ENCODE peak calls at places on chromosomes 7 and 10, in nine cellular contexts. B is mammary epithelial cell, R is dorsolateral prefrontal cortex, P is left ventricle myocardium inferior, L is SK-N-MC, X is HCT116, E is kidney, G is GM23248, U is cardiac muscle cell. H is an unnamed sample.

GRCh38 chr10:96500519-96500918 is 13.2 kb downstream of the TLL2 start:
- DNase-seq in U (no peak), G (no peak), L (no peak), X (no peak), P (no peak), R (no peak), B (no peak), E (no peak), H (no peak)

GRCh38 chr7:75649462-75649861 is 89.3 kb downstream of the HIP1 start:
- DNase-seq in E (peak), L (no peak), R (no peak), G (no peak), P (no peak), B (peak), X (no peak), U (no peak), H (no peak)

GRCh38 chr10:52949899-52950298 is 177.3 kb upstream of the MBL2 start:
- DNase-seq in R (no peak), L (no peak), B (no peak), U (no peak), G (no peak), E (no peak), X (no peak), P (no peak), H (no peak)

GRCh38 chr10:130167193-130167592 is 31.0 kb downstream of the GLRX3 start:
- DNase-seq in B (no peak), U (no peak), P (no peak), X (no peak), G (no peak), L (no peak), R (no peak), E (no peak), H (no peak)

GRCh38 chr10:130740166-130740565 is 571.4 kb downstream of the TCERG1L start:
- DNase-seq in P (no peak), R (peak), G (no peak), L (no peak), U (no peak), B (no peak), X (no peak), E (peak), H (no peak)

GRCh38 chr7:6634021-6634420 is 3.1 kb upstream of the ZNF316 start:
- DNase-seq in U (no peak), L (no peak), G (no peak), P (no peak), E (no peak), X (no peak), B (no peak), R (no peak), H (no peak)

GRCh38 chr7:2651336-2651735 is 19.6 kb downstream of the TTYH3 start:
- DNase-seq in G (no peak), R (no peak), B (no peak), E (peak), U (peak), X (no peak), L (no peak), P (no peak), H (no peak)

GRCh38 chr7:113799896-113800295 is 118.9 kb downstream of the PPP1R3A start:
- DNase-seq in B (no peak), X (no peak), U (no peak), E (no peak), L (no peak), P (no peak), R (no peak), G (no peak), H (no peak)

GRCh38 chr10:92124524-92125168 is 166.2 kb downstream of the CPEB3 start:
- DNase-seq in R (no peak), U (peak), P (no peak), E (no peak), G (peak), X (no peak), L (no peak), B (peak), H (peak)

GRCh38 chr7:41891967-41892755 is 189.3 kb upstream of the INHBA start:
- DNase-seq in R (no peak), E (no peak), G (no peak), B (no peak), P (no peak), U (no peak), X (no peak), L (no peak), H (no peak)

GRCh38 chr7:82945480-82945879 is 217.2 kb downstream of the PCLO start:
- DNase-seq in X (no peak), G (no peak), U (no peak), R (no peak), B (peak), L (no peak), E (no peak), P (no peak), H (peak)

GRCh38 chr7:104127204-104127603 is 80.6 kb downstream of the ORC5 start:
- DNase-seq in L (no peak), R (no peak), B (no peak), X (no peak), P (no peak), U (no peak), E (no peak), G (no peak), H (no peak)

GRCh38 chr10:11879387-11880168 is 56.4 kb downstream of the PROSER2 start:
- DNase-seq in X (no peak), R (no peak), G (no peak), E (peak), L (no peak), P (no peak), B (no peak), U (no peak), H (no peak)

GRCh38 chr10:3890602-3891352 is 105.8 kb upstream of the KLF6 start:
- DNase-seq in E (no peak), R (no peak), B (no peak), X (no peak), L (no peak), U (no peak), P (no peak), G (no peak), H (no peak)

GRCh38 chr7:16504019-16504418 is 22.6 kb upstream of the LRRC72 start:
- DNase-seq in U (peak), X (no peak), L (no peak), E (no peak), B (no peak), G (peak), R (no peak), P (no peak), H (no peak)

GRCh38 chr7:22267989-22268615 is 88.9 kb downstream of the RAPGEF5 start:
- DNase-seq in X (no peak), G (no peak), B (no peak), E (no peak), L (no peak), P (no peak), U (no peak), R (no peak), H (no peak)

GRCh38 chr10:88901610-88902327 is 21.7 kb downstream of the STAMBPL1 start:
- DNase-seq in X (no peak), U (no peak), L (no peak), G (peak), B (no peak), P (no peak), E (no peak), R (no peak), H (no peak)

GRCh38 chr7:108112683-108113082 is 17.5 kb downstream of the LAMB4 start:
- DNase-seq in E (no peak), U (no peak), L (no peak), G (no peak), P (no peak), R (no peak), X (no peak), B (no peak), H (no peak)

GRCh38 chr7:155230169-155230593 is 67.5 kb upstream of the INSIG1 start:
- DNase-seq in G (peak), L (no peak), X (peak), U (peak), P (peak), R (peak), B (peak), E (peak), H (peak)

GRCh38 chr7:25249772-25250171 is 21.5 kb upstream of the NPVF start:
- DNase-seq in U (no peak), X (no peak), L (no peak), E (no peak), P (no peak), G (no peak), B (no peak), R (no peak), H (no peak)

GRCh38 chr10:12681250-12681649 is 320.3 kb downstream of the CCDC3 start:
- DNase-seq in U (no peak), G (no peak), L (no peak), E (no peak), R (no peak), X (no peak), B (no peak), P (no peak), H (no peak)

GRCh38 chr7:123714296-123715080 is 34.3 kb downstream of the WASL start:
- DNase-seq in E (no peak), X (no peak), P (no peak), U (peak), B (peak), G (no peak), L (no peak), R (no peak), H (no peak)

GRCh38 chr7:42237891-42238531 is 1.0 kb upstream of the GLI3 start:
- DNase-seq in R (no peak), L (no peak), B (no peak), G (peak), P (peak), X (no peak), E (peak), U (peak), H (no peak)

GRCh38 chr7:87592300-87592699 is 8.4 kb downstream of the ABCB1 start:
- DNase-seq in R (no peak), E (no peak), B (no peak), X (no peak), L (no peak), U (no peak), P (no peak), G (no peak), H (no peak)

GRCh38 chr7:351256-351655 is 61.3 kb downstream of the FOXL3 start:
- DNase-seq in G (no peak), P (no peak), X (no peak), L (no peak), R (no peak), E (no peak), B (no peak), U (no peak), H (no peak)

GRCh38 chr7:80890391-80890790 is 28.5 kb downstream of the SEMA3C start:
- DNase-seq in R (no peak), X (no peak), P (no peak), U (no peak), B (no peak), E (no peak), G (no peak), L (no peak), H (no peak)

GRCh38 chr10:73886625-73887024 is 12.3 kb upstream of the CAMK2G start:
- DNase-seq in R (no peak), G (peak), X (no peak), L (no peak), U (no peak), B (peak), P (no peak), E (no peak), H (no peak)

GRCh38 chr10:23197416-23197861 is 5.3 kb downstream of the PTF1A start:
- DNase-seq in U (no peak), E (no peak), P (no peak), G (no peak), L (no peak), B (no peak), X (no peak), R (no peak), H (no peak)

GRCh38 chr7:116525913-116526857 is 1.3 kb downstream of the CAV1 start:
- DNase-seq in U (peak), X (no peak), R (peak), G (peak), B (peak), P (peak), L (no peak), E (peak), H (no peak)

DNA sequence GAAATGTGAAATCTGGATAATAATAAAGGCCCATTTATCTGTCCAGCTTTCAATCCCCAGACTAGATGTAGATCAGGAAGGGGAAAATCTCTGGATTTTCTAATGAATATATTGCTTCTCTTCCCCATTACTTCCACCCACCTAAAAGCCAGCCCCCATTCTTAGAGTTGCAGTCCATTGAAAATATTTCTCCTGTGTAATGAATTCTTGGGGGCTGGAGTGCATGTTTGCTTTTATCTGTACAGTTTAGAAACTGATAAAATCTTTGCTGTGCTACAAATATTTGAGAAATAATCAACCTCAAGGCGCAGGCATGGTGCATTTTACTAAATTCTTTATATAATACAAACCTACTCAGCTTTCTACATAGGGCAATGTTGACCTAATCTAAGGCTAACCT is 180.8 kb downstream of the ARID5B start:
- DNase-seq in L (no peak), E (no peak), R (no peak), G (no peak), B (no peak), X (no peak), U (no peak), P (no peak), H (no peak)
- H3K27ac ChIP-seq in L (peak), E (peak), R (peak), G (peak), B (peak), X (no peak), U (peak), P (peak), H (peak)

GRCh38 chr10:87622290-87623004 is 37.2 kb upstream of the PAPSS2 start:
- DNase-seq in R (no peak), E (no peak), L (no peak), U (no peak), B (peak), P (no peak), X (no peak), G (no peak), H (no peak)
- H3K27ac ChIP-seq in R (no peak), E (no peak), L (no peak), U (no peak), B (no peak), P (no peak), X (no peak), G (no peak), H (no peak)

DNA sequence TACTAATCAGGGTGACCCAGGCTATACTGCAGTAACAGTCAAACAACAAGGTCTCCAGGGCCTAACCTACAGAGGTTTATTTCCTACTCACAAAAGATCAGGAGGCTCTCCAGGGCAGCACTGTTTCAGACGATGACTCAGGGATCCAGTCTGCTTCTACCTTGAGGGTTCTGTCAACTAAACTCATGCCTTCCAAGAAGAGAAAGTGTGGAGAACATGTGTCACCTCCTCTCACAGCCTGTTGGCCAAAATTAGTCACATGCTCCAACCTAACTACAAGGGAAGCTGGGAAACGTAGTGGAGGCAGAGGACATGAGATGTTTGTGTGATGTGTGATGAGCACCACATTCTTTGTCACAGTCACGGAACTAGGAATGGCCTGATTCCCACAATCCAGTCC is 14.7 kb upstream of the INA start:
- DNase-seq in R (no peak), G (peak), B (peak), E (no peak), P (no peak), X (no peak), L (no peak), U (no peak), H (no peak)
- H3K27ac ChIP-seq in R (no peak), G (no peak), B (no peak), E (no peak), P (no peak), X (no peak), L (no peak), U (no peak), H (no peak)

GRCh38 chr7:135169936-135170222 is 628 bp downstream of the CYREN start:
- DNase-seq in E (no peak), X (no peak), L (no peak), R (no peak), B (no peak), U (no peak), G (no peak), P (no peak), H (no peak)
- H3K27ac ChIP-seq in E (peak), X (peak), L (peak), R (peak), B (peak), U (peak), G (peak), P (peak), H (peak)

DNA sequence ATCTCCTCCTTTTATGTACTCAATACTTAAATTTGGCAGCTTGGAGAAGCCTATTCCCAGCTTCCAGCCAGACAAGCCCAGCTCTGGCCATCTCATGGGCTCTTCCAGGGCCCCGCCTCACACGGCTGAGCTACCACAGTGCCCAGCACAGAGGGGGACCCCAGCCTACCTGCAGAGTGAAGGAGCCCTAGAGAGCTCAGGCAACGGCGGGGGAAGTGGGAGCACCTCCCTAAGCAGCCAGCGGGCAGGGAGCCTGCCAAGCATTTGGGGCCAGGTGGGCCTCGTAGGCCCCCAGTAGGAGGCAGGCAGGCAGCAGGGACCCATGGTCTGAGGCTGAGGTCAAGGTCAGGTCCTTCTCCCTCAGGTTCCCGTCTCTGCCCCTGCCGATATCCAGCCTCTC is 29.1 kb upstream of the SMARCD3 start:
- DNase-seq in G (no peak), X (no peak), R (no peak), P (no peak), L (no peak), U (no peak), E (no peak), B (no peak), H (no peak)
- H3K27ac ChIP-seq in G (no peak), X (no peak), R (no peak), P (no peak), L (no peak), U (no peak), E (no peak), B (no peak), H (no peak)

DNA sequence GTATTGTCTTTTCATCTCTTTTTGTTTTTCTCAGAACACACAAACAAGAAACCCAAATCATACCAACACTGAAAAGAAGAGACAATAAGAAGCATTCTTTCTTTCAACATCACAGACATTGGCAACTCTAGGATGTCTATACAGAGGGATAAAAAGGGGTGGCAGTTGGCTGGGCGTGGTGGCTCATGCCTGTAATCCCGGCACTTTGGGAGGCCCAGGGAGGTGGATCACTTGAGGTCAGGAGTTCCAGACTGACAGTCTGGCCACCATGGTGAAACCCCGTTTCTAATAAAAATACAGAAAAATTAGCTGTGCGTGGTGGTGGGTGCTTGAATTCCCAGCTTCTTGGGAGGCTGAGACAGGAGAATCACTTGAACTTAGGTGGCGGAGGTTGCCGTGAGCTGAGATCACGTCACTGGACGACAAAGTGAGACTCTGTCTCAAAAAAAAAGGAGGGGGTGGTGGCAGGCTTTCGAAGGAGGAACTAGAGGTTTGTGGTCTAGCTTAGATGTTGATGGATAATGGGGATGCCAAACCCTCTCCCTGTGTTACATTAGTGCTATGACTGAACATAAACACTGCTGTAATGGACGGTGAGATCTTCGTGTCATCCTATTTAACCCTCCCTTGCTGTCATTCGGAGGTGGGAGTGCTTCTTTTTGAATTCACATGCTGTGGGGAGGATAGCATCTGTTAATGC is 9.4 kb downstream of the CNNM2 start:
- DNase-seq in P (no peak), G (no peak), B (no peak), L (no peak), X (no peak), U (no peak), E (no peak), R (no peak), H (no peak)
- H3K27ac ChIP-seq in P (no peak), G (no peak), B (no peak), L (no peak), X (no peak), U (no peak), E (no peak), R (no peak), H (no peak)

H was measured in epithelial cell of prostate.